ENCODE peak calls at places on chromosomes 6 and 20, in four cellular contexts. D, Q, R and H are unnamed samples.

GRCh38 chr20:60097285-60097684 is 139.1 kb downstream of the CDH26 start:
- DNase-seq in R (no peak), D (no peak), Q (no peak), H (no peak)

GRCh38 chr20:11130554-11131166 is 456.9 kb upstream of the JAG1 start:
- DNase-seq in R (no peak), D (no peak), Q (no peak), H (no peak)

GRCh38 chr20:53811577-53811976 is 217.9 kb upstream of the ZNF217 start:
- DNase-seq in Q (no peak), D (no peak), R (no peak), H (no peak)

GRCh38 chr20:53162251-53162835 is 190.2 kb downstream of the TSHZ2 start:
- DNase-seq in R (no peak), D (no peak), Q (peak; percentile 91), H (peak; percentile 81)

GRCh38 chr20:47730744-47731143 is 54.5 kb downstream of the SULF2 start:
- DNase-seq in Q (no peak), R (no peak), D (no peak), H (no peak)

GRCh38 chr20:5886788-5887187 is 63.5 kb downstream of the TRMT6 start:
- DNase-seq in D (no peak), R (no peak), Q (peak; percentile 16), H (no peak)

GRCh38 chr6:141309295-141309694 is 823.4 kb upstream of the GJE1 start:
- DNase-seq in Q (no peak), R (no peak), D (no peak), H (peak; percentile 33)

GRCh38 chr6:163530406-163530805 is 115.9 kb downstream of the QKI start:
- DNase-seq in R (no peak), Q (peak; percentile 52), D (no peak), H (no peak)

GRCh38 chr20:3908667-3909066 is 19.5 kb downstream of the PANK2 start:
- DNase-seq in D (no peak), R (no peak), Q (no peak), H (no peak)

GRCh38 chr6:48630511-48630910 is 519.5 kb upstream of the PTCHD4 start:
- DNase-seq in R (no peak), Q (no peak), D (no peak), H (no peak)

GRCh38 chr6:167907837-167908681 is 81.3 kb downstream of the AFDN start:
- DNase-seq in D (no peak), Q (peak; percentile 14), R (no peak), H (peak; percentile 18)

GRCh38 chr6:90068264-90068663 is 174.0 kb downstream of the GJA10 start:
- DNase-seq in Q (peak; percentile 75), D (no peak), R (no peak), H (peak; percentile 51)

GRCh38 chr6:16669227-16669626 is 92.0 kb downstream of the ATXN1 start:
- DNase-seq in Q (peak; percentile 80), R (no peak), D (peak; percentile 73), H (peak; percentile 88)

GRCh38 chr6:134373282-134373922 is 55.5 kb upstream of the SGK1 start:
- DNase-seq in Q (peak; percentile 82), D (no peak), R (no peak), H (no peak)

GRCh38 chr6:50030777-50031562 is 9.2 kb upstream of the DEFB110 start:
- DNase-seq in R (no peak), D (no peak), Q (no peak), H (peak; percentile 42)

GRCh38 chr6:5333653-5334052 is 72.3 kb downstream of the FARS2 start:
- DNase-seq in R (no peak), Q (peak; percentile 60), D (no peak), H (no peak)